ENCODE peak calls at places on chromosomes 1 and 21, in four cellular contexts. B is stimulated activated CD8-positive, alpha-beta memory T cell treated with anti-CD3 and anti-CD28 coated beads, Interleukin-15, amount 100 ng/mL, for 48 hours; V is activated naive CD8-positive, alpha-beta T cell treated with anti-CD3 and anti-CD28 coated beads for 36 hours; U is A172. I is an unnamed sample.

GRCh38 chr1:150981177-150981804 is 801 bp upstream of the ANXA9 start:
- DNase-seq in U (peak), B (no peak), V (no peak), I (peak)

GRCh38 chr1:30473920-30474817 is 249.2 kb downstream of the MATN1 start:
- DNase-seq in B (no peak), U (peak), V (no peak), I (no peak)

GRCh38 chr1:55640708-55641473 is 425.7 kb upstream of the USP24 start:
- DNase-seq in U (peak), B (no peak), V (peak), I (no peak)

GRCh38 chr1:10755977-10756521 is 40.4 kb downstream of the CASZ1 start:
- DNase-seq in U (peak), B (peak), V (peak), I (peak)

GRCh38 chr1:1246230-1246600 is 307 bp downstream of the C1QTNF12 start:
- DNase-seq in B (no peak), V (no peak), U (no peak), I (no peak)

GRCh38 chr1:41950820-41951219 is 32.1 kb upstream of the HIVEP3 start:
- DNase-seq in V (peak), B (no peak), U (peak), I (no peak)

GRCh38 chr1:34404837-34405236 is 228.1 kb downstream of the C1orf94 start:
- DNase-seq in B (no peak), U (no peak), V (no peak), I (no peak)

GRCh38 chr1:21289700-21290545 is at the start of gene ECE1:
- DNase-seq in U (no peak), B (no peak), V (peak), I (peak)

GRCh38 chr1:237685553-237685952 is 205.2 kb downstream of the ZP4 start:
- DNase-seq in U (peak), V (no peak), B (no peak), I (no peak)

GRCh38 chr21:21003701-21004100 is 5.5 kb downstream of the NCAM2 start:
- DNase-seq in U (peak), V (no peak), B (no peak), I (peak)